ENCODE peak calls at places on chromosomes 5 and 9, in five cellular contexts. L is SK-N-SH, G is K562, S is GM12878, Z is H1. J is an unnamed sample.

GRCh38 chr5:22663124-22663523 is 190.0 kb downstream of the CDH12 start:
- DNase-seq in L (no peak), G (no peak), S (no peak), Z (no peak), J (no peak)

GRCh38 chr5:25646421-25647341 is 1001.9 kb upstream of the CDH10 start:
- DNase-seq in L (no peak), G (no peak), S (no peak), Z (no peak), J (no peak)

GRCh38 chr9:116661037-116661954 is 25.8 kb upstream of the TRIM32 start:
- DNase-seq in L (peak; percentile 53), G (peak; percentile 47), S (peak; percentile 24), Z (no peak), J (peak; percentile 57)

GRCh38 chr5:13972029-13972428 is 27.5 kb upstream of the DNAH5 start:
- DNase-seq in L (no peak), G (no peak), S (no peak), Z (no peak), J (no peak)

GRCh38 chr9:116494815-116495634 is 192.1 kb upstream of the TRIM32 start:
- DNase-seq in L (no peak), G (peak; percentile 51), S (no peak), Z (peak; percentile 74), J (peak; percentile 26)

GRCh38 chr9:131297903-131298302 is 8.4 kb downstream of the PLPP7 start:
- DNase-seq in L (no peak), G (no peak), S (no peak), Z (no peak), J (no peak)

GRCh38 chr5:151157426-151158286 is at the start of gene ANXA6:
- DNase-seq in L (peak; percentile 91), G (peak; percentile 92), S (no peak), Z (peak; percentile 84), J (peak; percentile 22)

GRCh38 chr9:130112244-130113151 is 58.8 kb downstream of the GPR107 start:
- DNase-seq in L (no peak), G (no peak), S (no peak), Z (no peak), J (no peak)

GRCh38 chr5:138033275-138033808 is 463 bp upstream of the FAM13B start:
- DNase-seq in L (no peak), G (no peak), S (no peak), Z (no peak), J (no peak)

GRCh38 chr9:74361508-74361907 is 135.6 kb upstream of the RORB start:
- DNase-seq in L (no peak), G (no peak), S (no peak), Z (no peak), J (no peak)

GRCh38 chr9:16421534-16421933 is 448.9 kb downstream of the BNC2 start:
- DNase-seq in L (peak; percentile 24), G (no peak), S (no peak), Z (no peak), J (no peak)

GRCh38 chr9:16417749-16418148 is 452.7 kb downstream of the BNC2 start:
- DNase-seq in L (no peak), G (no peak), S (no peak), Z (no peak), J (no peak)

GRCh38 chr9:16425572-16425971 is 444.9 kb downstream of the BNC2 start:
- DNase-seq in L (no peak), G (no peak), S (no peak), Z (no peak), J (no peak)

GRCh38 chr9:16419124-16419523 is 451.3 kb downstream of the BNC2 start:
- DNase-seq in L (no peak), G (no peak), S (no peak), Z (no peak), J (no peak)

GRCh38 chr9:16422114-16422513 is 448.4 kb downstream of the BNC2 start:
- DNase-seq in L (peak; percentile 60), G (no peak), S (no peak), Z (no peak), J (no peak)
- TF ChIP-seq POLR2AphosphoS5 in L (no peak), G (no peak), S (no peak), Z (no peak), J (no peak)

GRCh38 chr9:20351715-20352114 is 270.6 kb downstream of the MLLT3 start:
- DNase-seq in L (peak; percentile 61), G (no peak), S (no peak), Z (no peak), J (no peak)
- TF ChIP-seq USF2 in L (no peak), G (no peak), S (no peak), Z (no peak), J (no peak)

GRCh38 chr9:18059043-18059442 is 414.9 kb upstream of the ADAMTSL1 start:
- DNase-seq in L (no peak), G (no peak), S (no peak), Z (no peak), J (no peak)
- TF ChIP-seq POLR2AphosphoS5 in L (no peak), G (no peak), S (no peak), Z (no peak), J (no peak)

DNA sequence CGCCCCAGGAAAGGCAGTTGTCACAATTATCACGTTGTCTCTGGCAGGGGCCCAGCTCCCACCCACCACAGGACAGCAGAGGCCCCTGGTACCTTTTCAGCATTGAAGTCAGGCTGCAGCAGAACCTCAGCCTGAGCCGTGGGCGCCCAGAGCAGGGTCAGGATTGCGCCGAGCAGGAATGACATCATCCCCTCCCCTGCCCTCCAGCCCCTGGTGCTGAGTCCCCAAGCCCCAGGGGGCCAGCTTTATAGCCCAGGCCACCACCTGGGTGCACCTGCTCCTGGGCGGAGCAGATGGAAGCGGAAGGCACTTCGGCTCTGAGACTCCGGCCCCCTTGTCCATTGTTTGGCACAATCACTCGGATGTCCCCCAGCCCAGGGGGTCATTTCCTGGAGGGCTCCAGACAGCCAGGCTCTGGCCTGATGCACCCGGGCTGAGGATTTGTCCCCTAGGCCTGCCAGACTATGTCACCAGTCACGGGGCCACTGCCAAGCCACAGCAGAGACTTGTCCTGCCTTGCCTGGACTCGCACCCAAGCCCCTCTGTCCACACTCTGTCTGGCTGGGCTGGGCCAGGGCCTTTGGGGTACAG is at the start of gene LCN15:
- DNase-seq in L (no peak), G (no peak), S (no peak), Z (no peak), J (no peak)
- TF ChIP-seq USF2 in L (no peak), G (no peak), S (no peak), Z (no peak), J (no peak)

DNA sequence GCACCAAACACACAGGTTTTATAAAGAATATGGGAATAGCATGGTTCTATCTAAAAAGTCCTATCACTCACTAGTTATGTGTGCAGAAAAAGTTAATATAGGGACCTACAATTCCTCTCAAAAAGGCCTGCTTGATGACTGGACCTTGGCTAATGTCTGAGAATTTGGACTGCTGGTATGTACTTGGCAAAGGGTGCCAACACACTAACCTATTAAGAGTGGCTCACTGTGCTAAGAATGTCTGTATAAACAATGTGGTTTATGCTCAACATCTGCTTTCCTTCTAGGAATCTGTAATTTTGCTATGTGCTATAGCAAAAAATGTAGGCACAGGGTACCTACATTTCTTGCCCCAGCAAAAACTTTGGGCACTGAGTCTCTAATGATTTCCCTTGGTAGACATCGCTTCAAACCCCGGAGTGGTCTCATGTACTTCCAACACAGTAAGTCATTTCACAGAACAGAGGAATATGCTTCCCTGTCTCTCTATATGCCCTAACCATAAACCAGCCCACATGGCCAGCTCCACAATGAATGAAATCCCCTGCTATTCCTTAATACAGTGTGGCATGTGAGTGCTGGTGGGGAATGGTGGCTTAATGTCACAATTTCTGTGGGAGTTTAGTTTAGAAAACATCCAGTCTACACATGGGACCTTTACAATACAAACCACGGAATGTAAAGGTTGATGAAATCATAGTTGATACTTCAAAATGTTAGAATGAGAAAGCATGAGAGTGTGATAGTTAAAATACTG is 101.7 kb downstream of the UBAP2 start:
- DNase-seq in L (no peak), G (no peak), S (no peak), Z (no peak), J (no peak)
- TF ChIP-seq POLR2AphosphoS5 in L (peak; percentile 84), G (no peak), S (no peak), Z (no peak), J (no peak)

GRCh38 chr5:1325870-1326546 is 18.9 kb downstream of the CLPTM1L start:
- DNase-seq in L (no peak), G (no peak), S (no peak), Z (no peak), J (no peak)

GRCh38 chr5:1324301-1324700 is 20.6 kb downstream of the CLPTM1L start:
- DNase-seq in L (no peak), G (no peak), S (no peak), Z (no peak), J (no peak)

GRCh38 chr5:1323803-1324173 is 21.1 kb downstream of the CLPTM1L start:
- DNase-seq in L (no peak), G (no peak), S (no peak), Z (no peak), J (no peak)

GRCh38 chr5:1324719-1325190 is 20.1 kb downstream of the CLPTM1L start:
- DNase-seq in L (no peak), G (no peak), S (no peak), Z (no peak), J (no peak)

DNA sequence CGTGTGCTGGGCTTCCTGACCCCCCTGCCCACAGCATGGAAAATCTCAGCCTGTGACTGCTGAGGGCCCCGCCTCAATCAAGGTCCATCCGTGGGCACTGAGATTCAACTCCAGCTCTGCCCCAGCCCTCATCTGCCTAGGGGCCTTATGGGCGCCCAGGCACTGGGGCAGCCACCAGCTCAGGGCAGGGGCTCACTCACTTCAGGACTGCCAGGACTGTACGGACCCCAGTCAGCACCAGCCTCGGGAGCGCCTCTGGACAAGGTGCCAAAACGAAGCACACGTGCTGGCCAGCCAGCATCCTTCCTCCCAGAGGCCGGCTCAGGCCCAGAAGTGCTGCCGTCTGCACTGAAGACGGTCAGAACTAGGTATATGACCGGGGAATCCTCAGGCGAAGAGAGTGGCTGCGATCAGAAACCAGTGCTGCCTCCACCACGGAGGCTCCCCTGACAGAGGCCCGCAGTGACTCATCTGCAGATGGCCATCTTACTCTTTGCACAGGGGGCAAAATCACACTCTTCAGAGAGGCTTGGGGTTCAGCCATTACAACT is 19.6 kb downstream of the CLPTM1L start:
- DNase-seq in L (no peak), G (no peak), S (no peak), Z (no peak), J (no peak)
- TF ChIP-seq USF2 in L (no peak), G (no peak), S (no peak), Z (no peak), J (no peak)

GRCh38 chr5:180868960-180869359 is 7.9 kb upstream of the ZFP62 start:
- DNase-seq in L (peak; percentile 71), G (peak; percentile 64), S (peak; percentile 61), Z (peak; percentile 93), J (peak; percentile 66)
- TF ChIP-seq POLR2AphosphoS5 in L (no peak), G (no peak), S (no peak), Z (no peak), J (no peak)